ENCODE peak calls at places on chromosomes 2 and 18, in seven cellular contexts. S is NB4, K is adipocyte, P is iris pigment epithelial cell, J is retina, D is COR-L47, N is astrocyte. H is an unnamed sample.

GRCh38 chr2:229489016-229489415 is 217.9 kb upstream of the PID1 start:
- DNase-seq in S (peak), K (no peak), P (peak), J (no peak), D (no peak), N (peak), H (no peak)

GRCh38 chr2:120710256-120710655 is 25.4 kb upstream of the GLI2 start:
- DNase-seq in S (no peak), K (peak), P (peak), J (no peak), D (no peak), N (peak), H (no peak)

GRCh38 chr18:26034850-26035497 is 55.4 kb downstream of the SS18 start:
- DNase-seq in S (no peak), K (no peak), P (no peak), J (no peak), D (no peak), N (no peak), H (no peak)

GRCh38 chr2:19359456-19359855 is 1.0 kb upstream of the OSR1 start:
- DNase-seq in S (no peak), K (no peak), P (no peak), J (peak), D (no peak), N (no peak), H (no peak)

GRCh38 chr2:124080281-124081153 is 55.4 kb downstream of the CNTNAP5 start:
- DNase-seq in S (no peak), K (no peak), P (no peak), J (no peak), D (no peak), N (no peak), H (peak)

GRCh38 chr2:133411857-133412256 is 156.4 kb downstream of the NCKAP5 start:
- DNase-seq in S (peak), K (no peak), P (no peak), J (no peak), D (no peak), N (no peak), H (no peak)

GRCh38 chr18:52451252-52451651 is 111.3 kb downstream of the DCC start:
- DNase-seq in S (no peak), K (no peak), P (no peak), J (no peak), D (no peak), N (no peak), H (no peak)

GRCh38 chr18:27860701-27861107 is 316.2 kb downstream of the CDH2 start:
- DNase-seq in S (no peak), K (peak), P (peak), J (no peak), D (peak), N (peak), H (no peak)

GRCh38 chr2:86603892-86604291 is 19.8 kb downstream of the RNF103 start:
- DNase-seq in S (peak), K (no peak), P (no peak), J (no peak), D (no peak), N (no peak), H (no peak)

GRCh38 chr2:86069091-86069685 is 36.5 kb downstream of the POLR1A start:
- DNase-seq in S (no peak), K (no peak), P (no peak), J (no peak), D (no peak), N (peak), H (no peak)